ENCODE peak calls at places on chromosome 11, in five cellular contexts. I is stomach, K is fibroblast of mammary gland, C is A549, Z is esophagus muscularis mucosa. T is an unnamed sample.

GRCh38 chr11:70061734-70062133 is 16.4 kb upstream of the ANO1 start:
- DNase-seq in I (no peak), K (no peak), C (no peak), Z (peak), T (no peak)

GRCh38 chr11:92383430-92383829 is 158.8 kb downstream of the FAT3 start:
- DNase-seq in I (no peak), K (peak), C (no peak), Z (no peak), T (no peak)

GRCh38 chr11:65821107-65821506 is 12.7 kb upstream of the SNX32 start:
- DNase-seq in I (no peak), K (no peak), C (no peak), Z (no peak), T (no peak)

GRCh38 chr11:87804176-87804575 is 371.1 kb downstream of the RAB38 start:
- DNase-seq in I (no peak), K (no peak), C (no peak), Z (no peak), T (no peak)

GRCh38 chr11:56950510-56950909 is 38.2 kb upstream of the OR5AK2 start:
- DNase-seq in I (no peak), K (no peak), C (no peak), Z (no peak), T (no peak)

GRCh38 chr11:128627666-128628342 is 40.4 kb upstream of the ETS1 start:
- DNase-seq in I (no peak), K (no peak), C (no peak), Z (peak), T (no peak)

GRCh38 chr11:72925656-72926055 is 111.4 kb downstream of the ATG16L2 start:
- DNase-seq in I (no peak), K (no peak), C (no peak), Z (no peak), T (no peak)

GRCh38 chr11:57237204-57237681 is at the start of gene APLNR:
- DNase-seq in I (no peak), K (no peak), C (no peak), Z (no peak), T (no peak)

GRCh38 chr11:14713518-14714244 is 70.1 kb downstream of the PDE3B start:
- DNase-seq in I (no peak), K (no peak), C (no peak), Z (no peak), T (no peak)

GRCh38 chr11:55634813-55635212 is at the start of gene OR4P4:
- DNase-seq in I (no peak), K (no peak), C (no peak), Z (no peak), T (no peak)

GRCh38 chr11:70661763-70662501 is 263.6 kb downstream of the CTTN start:
- DNase-seq in I (no peak), K (peak), C (no peak), Z (no peak), T (no peak)

GRCh38 chr11:9438611-9439010 is 22.2 kb upstream of the ZNF143 start:
- DNase-seq in I (no peak), K (no peak), C (no peak), Z (no peak), T (no peak)

GRCh38 chr11:47395225-47396048 is 13.0 kb upstream of the SLC39A13 start:
- DNase-seq in I (no peak), K (no peak), C (no peak), Z (no peak), T (no peak)

GRCh38 chr11:63609536-63609935 is 4.7 kb downstream of the PLAAT3 start:
- DNase-seq in I (peak), K (no peak), C (no peak), Z (no peak), T (no peak)

GRCh38 chr11:134047586-134047999 is 21.3 kb upstream of the JAM3 start:
- DNase-seq in I (no peak), K (peak), C (no peak), Z (peak), T (no peak)

GRCh38 chr11:134048028-134048427 is 20.8 kb upstream of the JAM3 start:
- DNase-seq in I (no peak), K (no peak), C (no peak), Z (no peak), T (no peak)

GRCh38 chr11:134044514-134045284 is 24.2 kb upstream of the JAM3 start:
- DNase-seq in I (no peak), K (no peak), C (no peak), Z (no peak), T (no peak)

GRCh38 chr11:134045799-134046635 is 22.9 kb upstream of the JAM3 start:
- DNase-seq in I (no peak), K (no peak), C (no peak), Z (no peak), T (no peak)

GRCh38 chr11:134046681-134047449 is 22.0 kb upstream of the JAM3 start:
- DNase-seq in I (no peak), K (no peak), C (no peak), Z (no peak), T (no peak)
- H3K4me3 ChIP-seq in I (no peak), K (no peak), C (no peak), Z (peak), T (no peak)

GRCh38 chr11:2382927-2383822 is 6.1 kb downstream of the CD81 start:
- DNase-seq in I (no peak), K (peak), C (no peak), Z (peak), T (no peak)
- H3K4me3 ChIP-seq in I (no peak), K (no peak), C (no peak), Z (peak), T (no peak)

GRCh38 chr11:108838804-108839128 is 173.9 kb downstream of the DDX10 start:
- DNase-seq in I (no peak), K (no peak), C (no peak), Z (no peak), T (no peak)
- H3K4me3 ChIP-seq in I (no peak), K (no peak), C (no peak), Z (no peak), T (no peak)

DNA sequence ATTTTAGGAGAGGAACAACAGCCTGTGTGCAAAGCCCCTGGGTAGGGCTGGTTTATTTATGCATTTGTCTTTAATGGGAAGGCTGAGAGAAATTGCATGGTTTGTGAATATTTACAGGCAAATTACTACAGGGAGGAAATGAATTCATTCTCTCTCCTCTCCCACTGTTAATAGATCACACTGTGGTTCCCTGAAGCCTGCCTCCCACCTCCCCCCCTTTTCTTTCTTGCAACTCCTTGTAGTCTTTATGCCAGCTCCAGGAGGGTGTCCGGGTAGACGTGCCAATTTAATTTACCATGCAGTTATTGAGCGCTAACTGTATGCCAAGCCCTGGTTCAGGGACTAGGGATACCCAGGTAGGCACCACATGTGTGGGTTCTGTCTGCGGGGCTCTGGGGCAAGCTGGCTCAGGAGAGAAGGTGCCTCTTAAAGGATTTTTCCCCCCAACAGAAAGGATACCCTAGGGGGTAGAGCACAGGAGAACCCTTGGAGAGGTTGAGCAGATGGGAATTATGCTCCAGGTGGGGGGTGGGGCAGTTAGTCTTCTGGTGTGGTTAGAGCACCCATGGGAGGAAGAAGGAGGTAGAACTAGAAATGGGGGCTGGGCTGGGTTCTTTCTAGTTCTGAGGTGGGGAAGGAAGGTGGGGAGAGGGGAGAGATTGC is 50.9 kb downstream of the TSPAN18 start:
- DNase-seq in I (peak), K (no peak), C (no peak), Z (no peak), T (no peak)
- H3K4me3 ChIP-seq in I (no peak), K (no peak), C (no peak), Z (no peak), T (no peak)

GRCh38 chr11:125170406-125171031 is 6.0 kb downstream of the PKNOX2 start:
- DNase-seq in I (no peak), K (peak), C (no peak), Z (no peak), T (no peak)

GRCh38 chr11:125170001-125170405 is 5.5 kb downstream of the PKNOX2 start:
- DNase-seq in I (no peak), K (no peak), C (no peak), Z (no peak), T (no peak)

GRCh38 chr11:125167954-125168821 is 3.6 kb downstream of the PKNOX2 start:
- DNase-seq in I (peak), K (peak), C (no peak), Z (no peak), T (no peak)

GRCh38 chr11:125167292-125167953 is 2.9 kb downstream of the PKNOX2 start:
- DNase-seq in I (no peak), K (no peak), C (no peak), Z (no peak), T (no peak)

DNA sequence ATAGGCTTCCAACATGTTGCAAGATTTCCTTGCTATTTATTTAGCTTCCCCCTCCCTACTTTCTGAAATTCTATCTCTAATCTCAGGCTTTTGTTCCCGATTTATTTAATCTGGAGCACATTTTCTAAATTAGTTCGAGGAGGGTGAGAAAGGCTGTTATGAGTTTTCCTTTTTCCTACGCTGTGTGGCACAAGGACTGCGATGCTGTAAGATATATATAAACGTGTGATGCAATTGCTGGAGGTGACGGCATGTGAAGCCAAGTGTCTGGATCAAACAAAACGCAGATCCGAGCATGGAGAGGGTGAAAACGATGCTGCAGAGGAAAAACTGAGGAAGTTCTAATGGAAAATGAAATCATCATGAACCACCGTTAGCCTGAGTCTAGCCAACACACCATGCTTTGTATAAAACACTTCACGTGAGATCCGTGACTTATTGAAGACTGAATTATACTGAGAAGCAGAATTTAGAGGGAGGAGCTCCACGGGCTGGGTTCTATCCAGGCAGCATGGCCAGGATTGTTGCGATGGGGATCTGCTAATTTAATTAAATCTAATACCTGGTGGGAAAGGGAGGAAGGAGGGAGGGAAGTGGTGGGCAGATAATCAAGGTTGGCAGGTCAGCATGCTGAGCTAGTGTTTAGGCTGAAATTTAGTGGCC is 4.5 kb downstream of the PKNOX2 start:
- DNase-seq in I (no peak), K (no peak), C (no peak), Z (no peak), T (no peak)
- H3K4me3 ChIP-seq in I (no peak), K (no peak), C (no peak), Z (no peak), T (no peak)

T was measured in Panc1.